ENCODE peak calls at places on chromosomes 6 and 20, in six cellular contexts. T, Z, C, Y, D and R are unnamed samples.
A peak's percentile ranks its signal among the peaks of the same experiment; 100 is the strongest.

GRCh38 chr6:83442752-83443151 is 11.9 kb upstream of the ME1 start:
- DNase-seq in T (no peak), C (no peak), D (no peak), Y (no peak), Z (no peak), R (no peak)

GRCh38 chr20:52124821-52125220 is 66.8 kb downstream of the ZFP64 start:
- DNase-seq in D (no peak), C (no peak), T (no peak), Z (no peak), Y (no peak), R (no peak)

GRCh38 chr20:8854566-8854965 is 214.3 kb upstream of the PLCB4 start:
- DNase-seq in D (no peak), Z (no peak), T (no peak), C (peak; percentile 58), Y (peak; percentile 8), R (no peak)

GRCh38 chr6:104784884-104785283 is 74.8 kb downstream of the HACE1 start:
- DNase-seq in Z (no peak), D (no peak), C (no peak), T (no peak), Y (no peak), R (no peak)

GRCh38 chr6:68657374-68657773 is 22.3 kb downstream of the ADGRB3 start:
- DNase-seq in T (no peak), Z (no peak), C (no peak), Y (no peak), D (no peak), R (no peak)

GRCh38 chr20:33948480-33948879 is 45.2 kb upstream of the RALY start:
- DNase-seq in D (no peak), T (no peak), Y (no peak), C (no peak), Z (no peak), R (no peak)

GRCh38 chr6:36862164-36862847 is 12.3 kb downstream of the PPIL1 start:
- DNase-seq in C (no peak), Z (no peak), Y (no peak), T (no peak), D (no peak), R (no peak)

GRCh38 chr6:119207973-119208725 is 129.7 kb upstream of the FAM184A start:
- DNase-seq in Z (no peak), D (no peak), C (no peak), Y (no peak), T (no peak), R (no peak)

GRCh38 chr6:22826961-22827360 is 257.6 kb downstream of the HDGFL1 start:
- DNase-seq in Z (no peak), T (no peak), Y (no peak), D (no peak), C (no peak), R (no peak)

GRCh38 chr20:1422756-1423155 is 29.9 kb upstream of the FKBP1A start:
- DNase-seq in Y (peak; percentile 27), D (no peak), T (no peak), Z (no peak), C (no peak), R (no peak)

GRCh38 chr6:6941201-6941600 is 166.6 kb upstream of the RREB1 start:
- DNase-seq in C (no peak), Z (no peak), Y (no peak), T (no peak), D (no peak), R (no peak)

GRCh38 chr6:129844118-129844891 is 16.8 kb downstream of the TMEM244 start:
- DNase-seq in C (no peak), Y (peak; percentile 78), Z (no peak), D (no peak), T (peak; percentile 21), R (peak; percentile 55)

GRCh38 chr6:19153270-19153980 is 683.7 kb upstream of the ID4 start:
- DNase-seq in D (no peak), Y (no peak), T (no peak), C (no peak), Z (no peak), R (no peak)

GRCh38 chr20:57527728-57528127 is 2.8 kb upstream of the CTCFL start:
- DNase-seq in Y (no peak), T (no peak), Z (no peak), D (no peak), C (no peak), R (no peak)

GRCh38 chr6:34267746-34268145 is 18.9 kb upstream of the SMIM29 start:
- DNase-seq in Y (no peak), D (no peak), T (no peak), C (no peak), Z (no peak), R (no peak)

GRCh38 chr6:111589366-111589765 is 16.3 kb downstream of the TRAF3IP2 start:
- DNase-seq in Y (no peak), D (no peak), C (peak; percentile 67), T (no peak), Z (no peak), R (no peak)

GRCh38 chr6:26268659-26269402 is 96.2 kb upstream of the BTN3A2 start:
- DNase-seq in T (no peak), Y (peak; percentile 93), D (peak; percentile 66), C (no peak), Z (no peak), R (peak; percentile 92)

GRCh38 chr6:25930532-25931410 is at the start of gene SLC17A2:
- DNase-seq in Z (no peak), Y (no peak), D (no peak), T (no peak), C (no peak), R (no peak)

GRCh38 chr6:89925826-89926225 is 31.6 kb downstream of the GJA10 start:
- DNase-seq in Y (no peak), C (no peak), T (no peak), D (no peak), Z (no peak), R (no peak)

GRCh38 chr6:163333038-163333437 is 81.5 kb upstream of the QKI start:
- DNase-seq in D (no peak), T (no peak), Z (no peak), Y (no peak), C (no peak), R (no peak)

GRCh38 chr6:116963972-116964371 is 86.9 kb downstream of the RFX6 start:
- DNase-seq in Y (no peak), T (no peak), Z (no peak), C (no peak), D (no peak), R (no peak)

GRCh38 chr6:21151178-21151956 is 442.2 kb upstream of the SOX4 start:
- DNase-seq in T (no peak), D (no peak), Y (no peak), Z (no peak), C (no peak), R (no peak)

GRCh38 chr6:4174042-4174441 is 38.7 kb upstream of the ECI2 start:
- DNase-seq in T (no peak), D (no peak), Y (no peak), Z (no peak), C (no peak), R (no peak)

GRCh38 chr6:30020629-30021028 is 40.4 kb upstream of the POLR1H start:
- DNase-seq in C (no peak), D (no peak), Z (no peak), Y (no peak), T (no peak), R (no peak)

GRCh38 chr6:7996538-7997225 is 67.5 kb downstream of the BLOC1S5 start:
- DNase-seq in Y (no peak), D (no peak), C (no peak), Z (no peak), T (peak; percentile 31), R (no peak)

GRCh38 chr20:10611357-10611756 is 62.4 kb downstream of the JAG1 start:
- DNase-seq in Y (peak; percentile 83), C (peak; percentile 62), Z (peak; percentile 36), D (no peak), T (peak; percentile 27), R (peak; percentile 79)

GRCh38 chr20:53677447-53678314 is 84.0 kb upstream of the ZNF217 start:
- DNase-seq in T (peak; percentile 27), D (no peak), Y (peak; percentile 84), Z (no peak), C (peak; percentile 61), R (peak; percentile 42)